ENCODE peak calls at places on chromosome 2, in nine cellular contexts. A is NCI-H2171, S is skeletal muscle cell, Q is NCI-H1436, F is fibroblast of gingiva, I is psoas muscle, K is NCI-H446, N is HTR-8/SVneo, O is NCI-H774. R is an unnamed sample.

GRCh38 chr2:8575011-8575750 is 106.7 kb upstream of the ID2 start:
- DNase-seq in A (no peak), S (no peak), Q (no peak), F (no peak), I (no peak), K (no peak), N (no peak), O (no peak), R (no peak)

GRCh38 chr2:25960396-25960795 is 21.9 kb downstream of the KIF3C start:
- DNase-seq in A (no peak), S (no peak), Q (no peak), F (no peak), I (no peak), K (no peak), N (no peak), O (no peak), R (no peak)

GRCh38 chr2:12314119-12314735 is 402.5 kb upstream of the TRIB2 start:
- DNase-seq in A (peak; percentile 44), S (no peak), Q (no peak), F (no peak), I (no peak), K (no peak), N (no peak), O (no peak), R (no peak)

GRCh38 chr2:192194866-192195547 is at the start of gene TMEFF2:
- DNase-seq in A (peak; percentile 96), S (peak; percentile 47), Q (peak; percentile 85), F (peak; percentile 85), I (peak; percentile 73), K (peak; percentile 90), N (peak; percentile 95), O (peak; percentile 24), R (no peak)

GRCh38 chr2:144650886-144651285 is 131.0 kb upstream of the ZEB2 start:
- DNase-seq in A (no peak), S (no peak), Q (no peak), F (peak; percentile 40), I (no peak), K (no peak), N (no peak), O (no peak), R (no peak)

GRCh38 chr2:102313025-102313424 is 1.7 kb downstream of the IL1RL1 start:
- DNase-seq in A (no peak), S (peak; percentile 68), Q (no peak), F (no peak), I (no peak), K (no peak), N (no peak), O (no peak), R (no peak)

GRCh38 chr2:196278491-196278911 is 107.1 kb upstream of the STK17B start:
- DNase-seq in A (no peak), S (peak; percentile 46), Q (no peak), F (peak; percentile 2), I (peak; percentile 18), K (no peak), N (peak; percentile 26), O (no peak), R (no peak)

GRCh38 chr2:96527052-96527964 is 9.2 kb upstream of the ARID5A start:
- DNase-seq in A (no peak), S (no peak), Q (no peak), F (no peak), I (peak; percentile 59), K (no peak), N (peak; percentile 58), O (no peak), R (no peak)

GRCh38 chr2:100624536-100624935 is 61.7 kb downstream of the PDCL3 start:
- DNase-seq in A (no peak), S (no peak), Q (no peak), F (no peak), I (no peak), K (no peak), N (no peak), O (no peak), R (peak; percentile 42)

GRCh38 chr2:105256431-105257047 is 15.0 kb downstream of the GPR45 start:
- DNase-seq in A (no peak), S (no peak), Q (no peak), F (no peak), I (no peak), K (no peak), N (no peak), O (no peak), R (no peak)

GRCh38 chr2:181771355-181771754 is 91.0 kb upstream of the NEUROD1 start:
- DNase-seq in A (no peak), S (peak; percentile 16), Q (no peak), F (peak; percentile 21), I (no peak), K (no peak), N (no peak), O (no peak), R (no peak)

GRCh38 chr2:4915348-4915747 is 776.8 kb upstream of the SOX11 start:
- DNase-seq in A (no peak), S (no peak), Q (no peak), F (no peak), I (no peak), K (no peak), N (no peak), O (no peak), R (no peak)

GRCh38 chr2:43790118-43790517 is 16.3 kb downstream of the DYNC2LI1 start:
- DNase-seq in A (no peak), S (no peak), Q (no peak), F (peak; percentile 54), I (no peak), K (no peak), N (no peak), O (no peak), R (no peak)

GRCh38 chr2:73993799-73994543 is 9.3 kb downstream of the TET3 start:
- DNase-seq in A (no peak), S (no peak), Q (no peak), F (no peak), I (no peak), K (no peak), N (no peak), O (no peak), R (no peak)

GRCh38 chr2:119264781-119265692 is 41.4 kb downstream of the STEAP3 start:
- DNase-seq in A (peak; percentile 25), S (no peak), Q (peak; percentile 58), F (peak; percentile 23), I (peak; percentile 68), K (no peak), N (peak; percentile 67), O (peak; percentile 37), R (no peak)

GRCh38 chr2:230920167-230920566 is 4.9 kb downstream of the GPR55 start:
- DNase-seq in A (no peak), S (no peak), Q (no peak), F (no peak), I (no peak), K (no peak), N (no peak), O (no peak), R (no peak)

GRCh38 chr2:215711484-215712034 is 275.7 kb upstream of the FN1 start:
- DNase-seq in A (no peak), S (peak; percentile 52), Q (no peak), F (peak; percentile 8), I (no peak), K (no peak), N (peak; percentile 36), O (no peak), R (no peak)

GRCh38 chr2:65108778-65109177 is 21.1 kb downstream of the RAB1A start:
- DNase-seq in A (no peak), S (no peak), Q (no peak), F (no peak), I (no peak), K (no peak), N (no peak), O (no peak), R (no peak)

GRCh38 chr2:237315170-237315880 is 98.6 kb downstream of the COL6A3 start:
- DNase-seq in A (no peak), S (peak; percentile 87), Q (no peak), F (peak; percentile 97), I (peak; percentile 95), K (no peak), N (no peak), O (no peak), R (no peak)

GRCh38 chr2:54456526-54457325 is 599 bp downstream of the SPTBN1 start:
- DNase-seq in A (peak; percentile 40), S (no peak), Q (peak; percentile 64), F (peak; percentile 32), I (peak; percentile 72), K (no peak), N (peak; percentile 35), O (peak; percentile 55), R (no peak)

GRCh38 chr2:75424936-75425619 is 135.7 kb downstream of the EVA1A start:
- DNase-seq in A (no peak), S (no peak), Q (no peak), F (peak; percentile 7), I (no peak), K (peak; percentile 9), N (no peak), O (no peak), R (no peak)

GRCh38 chr2:119218478-119219064 is 5.1 kb upstream of the STEAP3 start:
- DNase-seq in A (peak; percentile 98), S (peak; percentile 54), Q (no peak), F (peak; percentile 67), I (peak; percentile 80), K (peak; percentile 79), N (no peak), O (peak; percentile 74), R (no peak)

R was measured in esophagus muscularis mucosa.